ENCODE peak calls at places on chromosomes 2 and 18, in nine cellular contexts. D, H, K, M, I, R, P, S and O are unnamed samples. For H3K9me2 and H3K4me1, the result is how much of the 10 kb centered on the place peaks cover.

GRCh38 chr2:179263460-179264237 is 983 bp downstream of the SESTD1 start:
- DNase-seq in D (peak), H (peak), K (peak), M (peak), I (peak), R (peak), P (no peak), S (peak), O (peak)

GRCh38 chr18:33440011-33440383 is 524 bp downstream of the CCDC178 start:
- DNase-seq in D (peak), H (peak), K (peak), M (peak), I (no peak), R (peak), P (no peak), S (peak), O (no peak)

GRCh38 chr18:13570856-13571495 is 155.4 kb downstream of the FAM210A start:
- DNase-seq in D (peak), H (no peak), K (no peak), M (no peak), I (no peak), R (no peak), P (no peak), S (no peak), O (no peak)

GRCh38 chr18:59249186-59249774 is 24.0 kb downstream of the RAX start:
- DNase-seq in D (peak), H (peak), K (peak), M (peak), I (peak), R (peak), P (peak), S (peak), O (peak)

GRCh38 chr2:102436284-102436683 is 13.3 kb downstream of the IL18RAP start:
- DNase-seq in D (no peak), H (no peak), K (no peak), M (no peak), I (no peak), R (no peak), P (no peak), S (no peak), O (no peak)

GRCh38 chr2:187971893-187972292 is 319.8 kb upstream of the GULP1 start:
- DNase-seq in D (no peak), H (no peak), K (no peak), M (peak), I (no peak), R (no peak), P (peak), S (no peak), O (no peak)

GRCh38 chr18:66749475-66750035 is 145.7 kb upstream of the CDH19 start:
- DNase-seq in D (no peak), H (no peak), K (no peak), M (no peak), I (no peak), R (no peak), P (no peak), S (no peak), O (no peak)

GRCh38 chr2:20599001-20599600 is 51.8 kb downstream of the HS1BP3 start:
- DNase-seq in D (no peak), H (no peak), K (no peak), M (no peak), I (no peak), R (no peak), P (no peak), S (peak), O (no peak)

GRCh38 chr2:175009917-175010621 is 4.9 kb upstream of the CHN1 start:
- DNase-seq in D (peak), H (no peak), K (no peak), M (no peak), I (no peak), R (no peak), P (no peak), S (no peak), O (no peak)

GRCh38 chr18:24837065-24837464 is 376.6 kb downstream of the HRH4 start:
- DNase-seq in D (peak), H (no peak), K (peak), M (no peak), I (no peak), R (peak), P (no peak), S (no peak), O (no peak)

GRCh38 chr2:167018590-167018989 is 130.3 kb downstream of the XIRP2 start:
- DNase-seq in D (no peak), H (no peak), K (no peak), M (no peak), I (no peak), R (no peak), P (no peak), S (no peak), O (no peak)

GRCh38 chr2:179059026-179059680 is 9.2 kb upstream of the CCDC141 start:
- DNase-seq in D (no peak), H (peak), K (no peak), M (no peak), I (peak), R (no peak), P (no peak), S (no peak), O (no peak)

GRCh38 chr18:23864620-23865019 is 149.9 kb upstream of the TTC39C start:
- DNase-seq in D (no peak), H (peak), K (no peak), M (no peak), I (peak), R (no peak), P (no peak), S (no peak), O (no peak)

GRCh38 chr2:152067823-152068222 is 31.0 kb downstream of the CACNB4 start:
- DNase-seq in D (peak), H (no peak), K (no peak), M (no peak), I (no peak), R (no peak), P (no peak), S (no peak), O (no peak)

GRCh38 chr2:200380139-200380561 is 73.7 kb downstream of the SPATS2L start:
- DNase-seq in D (no peak), H (no peak), K (no peak), M (no peak), I (no peak), R (no peak), P (no peak), S (no peak), O (no peak)

GRCh38 chr2:218720048-218721041 is 9.7 kb downstream of the TTLL4 start:
- DNase-seq in D (no peak), H (no peak), K (no peak), M (peak), I (no peak), R (no peak), P (no peak), S (no peak), O (no peak)

GRCh38 chr2:26843041-26843440 is 4.9 kb upstream of the DPYSL5 start:
- DNase-seq in D (no peak), H (no peak), K (no peak), M (no peak), I (no peak), R (no peak), P (no peak), S (no peak), O (no peak)

GRCh38 chr2:69584127-69584889 is 59.2 kb downstream of the AAK1 start:
- DNase-seq in D (no peak), H (no peak), K (no peak), M (no peak), I (no peak), R (no peak), P (no peak), S (no peak), O (no peak)

GRCh38 chr2:109383505-109384307 is 230.1 kb downstream of the SEPTIN10 start:
- DNase-seq in D (no peak), H (no peak), K (no peak), M (no peak), I (no peak), R (no peak), P (no peak), S (no peak), O (no peak)

GRCh38 chr18:1392865-1393734 is 488.4 kb downstream of the ADCYAP1 start:
- DNase-seq in D (no peak), H (no peak), K (peak), M (no peak), I (no peak), R (no peak), P (no peak), S (no peak), O (no peak)

GRCh38 chr2:20540587-20541304 is 93.9 kb downstream of the RHOB start:
- DNase-seq in D (no peak), H (no peak), K (no peak), M (no peak), I (no peak), R (no peak), P (no peak), S (no peak), O (no peak)

GRCh38 chr2:186636800-186637795 is 47.2 kb downstream of the ITGAV start:
- DNase-seq in D (no peak), H (no peak), K (no peak), M (no peak), I (no peak), R (no peak), P (no peak), S (no peak), O (no peak)

GRCh38 chr2:177796644-177797415 is 275.7 kb downstream of the PDE11A start:
- DNase-seq in D (no peak), H (no peak), K (no peak), M (no peak), I (no peak), R (no peak), P (no peak), S (peak), O (no peak)

GRCh38 chr2:8202139-8202538 is 479.7 kb upstream of the ID2 start:
- DNase-seq in D (no peak), H (peak), K (peak), M (no peak), I (no peak), R (no peak), P (no peak), S (no peak), O (no peak)

GRCh38 chr18:79480171-79480981 is 84.6 kb downstream of the NFATC1 start:
- DNase-seq in D (no peak), H (no peak), K (no peak), M (no peak), I (no peak), R (no peak), P (no peak), S (no peak), O (no peak)

GRCh38 chr2:109633284-109633961 is 19.3 kb downstream of the SOWAHC start:
- DNase-seq in D (no peak), H (no peak), K (no peak), M (no peak), I (no peak), R (no peak), P (no peak), S (no peak), O (no peak)

GRCh38 chr2:43462866-43463641 is 132.8 kb downstream of the THADA start:
- DNase-seq in D (no peak), H (no peak), K (peak), M (no peak), I (no peak), R (peak), P (no peak), S (no peak), O (peak)

GRCh38 chr2:215904101-215904500 is 109.2 kb downstream of the MREG start:
- DNase-seq in D (peak), H (no peak), K (peak), M (no peak), I (no peak), R (no peak), P (no peak), S (no peak), O (peak)

GRCh38 chr2:224594840-224595239 is 9.7 kb upstream of the CUL3 start:
- DNase-seq in D (peak), H (no peak), K (peak), M (no peak), I (no peak), R (no peak), P (no peak), S (no peak), O (no peak)

GRCh38 chr2:43068730-43069517 is 157.5 kb downstream of the ZFP36L2 start:
- DNase-seq in D (no peak), H (no peak), K (peak), M (no peak), I (no peak), R (no peak), P (no peak), S (peak), O (peak)

GRCh38 chr2:133768261-133769021 is 200.2 kb upstream of the NCKAP5 start:
- DNase-seq in D (no peak), H (no peak), K (peak), M (no peak), I (no peak), R (no peak), P (no peak), S (no peak), O (no peak)

GRCh38 chr2:67240507-67240906 is 156.6 kb upstream of the ETAA1 start:
- DNase-seq in D (peak), H (no peak), K (peak), M (no peak), I (no peak), R (peak), P (no peak), S (no peak), O (no peak)

DNA sequence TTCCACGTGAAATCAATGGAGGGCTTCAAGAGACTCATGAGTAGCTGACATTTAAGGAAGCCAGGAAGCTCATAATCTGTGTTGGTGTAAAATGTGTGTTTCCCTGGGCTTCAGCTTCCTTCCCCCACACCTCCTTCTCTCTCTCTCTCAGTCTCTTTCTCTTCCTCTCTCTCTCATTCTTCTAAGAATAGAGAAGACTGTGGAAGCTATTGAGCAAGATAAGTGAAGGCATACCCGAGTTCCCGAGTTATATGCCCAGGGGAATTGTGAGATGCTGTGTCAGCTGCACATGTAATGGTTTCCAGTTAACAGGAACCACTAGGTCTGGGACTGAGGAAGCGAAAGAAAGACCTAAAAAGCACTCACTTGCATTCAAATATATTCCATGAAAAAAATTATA is 199.4 kb downstream of the NYAP2 start:
- DNase-seq in D (peak), H (no peak), K (no peak), M (no peak), I (no peak), R (no peak), P (no peak), S (no peak), O (no peak)
- H2AFZ ChIP-seq in D (no peak), H (no peak), K (no peak), M (no peak), I (no peak), R (no peak), P (no peak), S (no peak), O (no peak)

GRCh38 chr2:32902986-32903385 is 43.8 kb upstream of the LTBP1 start:
- DNase-seq in D (no peak), H (no peak), K (no peak), M (no peak), I (no peak), R (no peak), P (no peak), S (no peak), O (no peak)
- H3K9me2 ChIP-seq in D (under half), H (under half), K (under half), M (under half), I (under half), R (under half), P (under half), S (under half), O (under half)

DNA sequence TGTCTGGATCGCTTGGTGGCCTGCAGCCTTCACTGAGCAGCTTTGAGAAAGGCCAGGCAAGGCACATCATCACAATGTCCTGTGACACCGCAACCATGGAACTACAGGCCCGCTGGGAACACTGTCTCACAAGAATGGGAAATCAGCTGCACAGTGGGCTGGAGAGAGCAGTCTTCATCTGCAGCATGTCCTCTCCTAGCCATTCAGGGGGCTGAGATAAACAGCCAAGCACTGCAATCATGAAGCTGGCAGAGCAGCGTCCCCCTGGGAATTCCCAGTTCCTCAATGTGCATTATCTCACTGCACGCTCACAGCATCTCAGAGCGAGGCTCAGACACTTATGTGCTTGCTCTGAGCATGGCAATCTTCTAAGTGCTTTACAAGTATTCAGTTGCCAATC is 1.9 kb downstream of the CMPK2 start:
- DNase-seq in D (peak), H (no peak), K (no peak), M (no peak), I (no peak), R (no peak), P (no peak), S (peak), O (no peak)
- H3K4me1 ChIP-seq in D (under half), H (under half), K (under half), M (under half), I (under half), R (under half), P (under half), S (under half), O (under half)

DNA sequence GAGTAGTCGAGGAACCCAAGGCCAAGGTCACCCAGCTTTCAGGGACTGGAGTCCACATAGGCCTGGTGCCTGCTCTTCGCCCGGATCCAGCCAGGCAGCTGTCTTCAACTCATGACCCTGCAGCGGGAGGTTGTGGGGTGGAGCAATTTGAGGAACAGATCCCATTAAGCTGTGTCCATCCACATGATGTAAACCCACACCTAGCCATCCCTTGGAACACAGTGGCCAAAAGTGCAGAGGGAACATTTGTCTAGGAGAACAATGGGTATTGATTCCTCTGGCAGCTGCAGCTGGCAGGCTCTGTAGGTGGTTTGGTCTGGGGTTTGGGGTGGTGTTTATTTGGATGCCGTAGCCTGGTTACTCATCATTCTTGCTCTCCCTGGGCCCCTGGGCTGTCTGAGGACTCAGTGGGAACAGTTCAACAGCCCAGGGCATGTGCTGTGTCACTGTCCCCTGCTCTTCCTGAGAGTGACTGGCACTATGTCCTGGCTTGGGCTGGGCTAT is 99.4 kb downstream of the TFCP2L1 start:
- DNase-seq in D (peak), H (no peak), K (peak), M (no peak), I (no peak), R (no peak), P (peak), S (no peak), O (peak)
- H2AFZ ChIP-seq in D (no peak), H (no peak), K (peak), M (no peak), I (no peak), R (no peak), P (no peak), S (no peak), O (no peak)

GRCh38 chr2:48427552-48427951 is 102.4 kb upstream of the STON1 start:
- DNase-seq in D (no peak), H (no peak), K (no peak), M (no peak), I (no peak), R (no peak), P (no peak), S (no peak), O (peak)

GRCh38 chr2:48425402-48425801 is 104.6 kb upstream of the STON1 start:
- DNase-seq in D (no peak), H (no peak), K (no peak), M (no peak), I (no peak), R (no peak), P (no peak), S (no peak), O (no peak)

GRCh38 chr2:48423376-48423775 is 106.6 kb upstream of the STON1 start:
- DNase-seq in D (peak), H (no peak), K (peak), M (no peak), I (no peak), R (no peak), P (no peak), S (no peak), O (peak)

GRCh38 chr2:48424866-48425265 is 105.1 kb upstream of the STON1 start:
- DNase-seq in D (no peak), H (no peak), K (no peak), M (no peak), I (no peak), R (no peak), P (no peak), S (no peak), O (no peak)

DNA sequence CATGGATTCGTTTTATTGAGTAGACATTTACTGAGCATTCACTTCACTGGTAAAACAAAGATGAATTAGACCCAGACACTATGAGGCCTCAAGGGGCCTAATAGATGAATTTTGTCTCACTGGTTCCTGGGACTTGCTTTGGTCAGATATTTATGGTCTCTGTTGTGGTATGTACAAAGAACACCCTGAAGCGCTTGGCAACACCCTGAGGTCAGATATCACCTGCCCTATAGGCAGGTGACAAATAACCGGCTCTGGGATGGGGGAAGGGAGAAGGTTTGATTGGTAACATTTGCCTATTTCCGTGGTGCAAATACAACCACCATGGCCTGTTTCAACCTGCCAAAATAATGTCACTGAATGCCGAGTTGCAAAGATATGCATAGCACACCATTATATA is 105.6 kb upstream of the STON1 start:
- DNase-seq in D (no peak), H (no peak), K (no peak), M (no peak), I (no peak), R (no peak), P (no peak), S (no peak), O (peak)
- H3K9me2 ChIP-seq in D (under half), H (under half), K (under half), M (under half), I (under half), R (under half), P (under half), S (under half), O (under half)

GRCh38 chr2:64021578-64021977 is 2.4 kb upstream of the VPS54 start:
- DNase-seq in D (no peak), H (no peak), K (no peak), M (no peak), I (no peak), R (peak), P (no peak), S (no peak), O (no peak)

GRCh38 chr2:64019975-64020281 is 700 bp upstream of the VPS54 start:
- DNase-seq in D (no peak), H (no peak), K (peak), M (no peak), I (peak), R (no peak), P (no peak), S (no peak), O (no peak)

GRCh38 chr2:64018715-64019082 is 529 bp downstream of the VPS54 start:
- DNase-seq in D (peak), H (no peak), K (peak), M (peak), I (peak), R (peak), P (no peak), S (no peak), O (no peak)

GRCh38 chr2:64017811-64018714 is 1.2 kb downstream of the VPS54 start:
- DNase-seq in D (peak), H (peak), K (peak), M (no peak), I (peak), R (peak), P (no peak), S (peak), O (no peak)

GRCh38 chr2:64019083-64019974 is at the start of gene VPS54:
- DNase-seq in D (peak), H (peak), K (peak), M (peak), I (peak), R (peak), P (peak), S (peak), O (no peak)
- H3K4me1 ChIP-seq in D (under half), H (under half), K (under half), M (under half), I (under half), R (under half), P (under half), S (under half), O (under half)

GRCh38 chr18:9102391-9103216 is at the start of gene NDUFV2:
- DNase-seq in D (peak), H (peak), K (peak), M (peak), I (peak), R (peak), P (peak), S (peak), O (peak)
- H2AFZ ChIP-seq in D (peak), H (peak), K (peak), M (peak), I (peak), R (peak), P (no peak), S (peak), O (peak)

GRCh38 chr2:159219394-159219998 is 67.0 kb downstream of the WDSUB1 start:
- DNase-seq in D (no peak), H (no peak), K (no peak), M (no peak), I (no peak), R (no peak), P (no peak), S (no peak), O (no peak)
- H3K9me2 ChIP-seq in D (under half), H (under half), K (under half), M (under half), I (under half), R (under half), P (under half), S (under half), O (under half)

GRCh38 chr2:55865095-55865835 is 58.3 kb downstream of the EFEMP1 start:
- DNase-seq in D (peak), H (no peak), K (peak), M (no peak), I (no peak), R (no peak), P (no peak), S (no peak), O (no peak)
- H3K4me1 ChIP-seq in D (half or more), H (under half), K (under half), M (under half), I (under half), R (under half), P (under half), S (under half), O (under half)